ENCODE peak calls at places on chromosomes 1 and 21, in eight cellular contexts. D, Y, B, G, T, S, Q and J are unnamed samples.

GRCh38 chr1:59645893-59646292 is 168.9 kb upstream of the HOOK1 start:
- DNase-seq in S (no peak), T (no peak), Q (no peak), B (peak), Y (no peak), D (no peak), G (no peak), J (no peak)

GRCh38 chr21:45577806-45578801 is 35.9 kb upstream of the SLC19A1 start:
- DNase-seq in T (no peak), B (no peak), D (no peak), Q (no peak), Y (no peak), S (no peak), G (peak), J (no peak)

GRCh38 chr1:14733053-14733778 is 134.7 kb downstream of the KAZN start:
- DNase-seq in T (no peak), D (no peak), B (no peak), G (peak), Y (no peak), S (no peak), Q (no peak), J (no peak)

GRCh38 chr1:15523922-15524282 is at the start of gene CASP9:
- DNase-seq in T (no peak), Y (no peak), S (no peak), G (no peak), D (no peak), B (peak), Q (no peak), J (peak)

GRCh38 chr1:54270543-54270942 is 70.6 kb downstream of the MRPL37 start:
- DNase-seq in Y (no peak), B (no peak), T (no peak), G (no peak), Q (no peak), S (no peak), D (no peak), J (no peak)

GRCh38 chr1:73105755-73106154 is 823.4 kb upstream of the NEGR1 start:
- DNase-seq in B (no peak), S (no peak), Q (no peak), T (no peak), Y (no peak), G (no peak), D (no peak), J (no peak)

GRCh38 chr21:33931799-33932390 is 16.3 kb upstream of the ATP5PO start:
- DNase-seq in B (no peak), D (no peak), Y (no peak), Q (peak), G (no peak), T (no peak), S (no peak), J (no peak)

GRCh38 chr1:227362039-227362438 is 43.7 kb upstream of the CDC42BPA start:
- DNase-seq in B (peak), Y (no peak), T (no peak), Q (no peak), D (no peak), G (no peak), S (no peak), J (no peak)

GRCh38 chr21:17270234-17270633 is 242.6 kb upstream of the CXADR start:
- DNase-seq in T (peak), G (no peak), Y (peak), S (no peak), D (no peak), B (peak), Q (peak), J (peak)

DNA sequence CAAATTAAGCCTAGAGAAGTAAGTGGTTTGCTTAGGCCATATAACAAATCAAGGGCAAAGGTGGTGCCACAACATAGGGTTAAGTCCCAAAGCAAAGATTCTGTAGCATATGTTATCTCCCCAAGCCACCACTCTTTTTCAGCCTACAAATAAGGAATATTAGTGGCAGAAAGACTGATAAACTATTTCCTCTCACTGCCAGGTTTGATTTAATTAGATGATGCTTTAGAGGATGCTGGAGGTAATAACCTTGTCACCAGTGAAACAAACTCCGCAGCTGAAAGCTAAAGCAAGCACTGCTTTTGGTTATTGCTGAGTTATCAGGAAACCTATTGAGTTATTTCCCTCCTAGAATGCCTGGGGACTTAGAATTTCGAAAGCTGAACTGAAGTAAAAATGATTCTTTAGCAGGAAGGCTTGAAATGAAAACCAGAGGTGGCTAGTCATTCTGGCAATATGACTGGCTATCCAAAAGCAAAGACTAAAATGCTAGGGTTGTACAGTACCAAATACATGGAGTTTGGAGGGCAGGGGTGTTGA is 145.2 kb downstream of the SYT2 start:
- DNase-seq in D (no peak), G (no peak), B (no peak), S (no peak), T (no peak), Q (no peak), Y (no peak), J (no peak)
- TF ChIP-seq POLR2A in D (no peak), G (no peak), B (no peak), S (no peak), T (no peak), Q (no peak), Y (no peak), J (no peak)

GRCh38 chr1:26692793-26693490 is 2.9 kb upstream of the ARID1A start:
- DNase-seq in T (peak), B (peak), Q (peak), D (peak), G (peak), Y (peak), S (peak), J (peak)
- TF ChIP-seq POLR2A in T (peak), B (peak), Q (peak), D (no peak), G (no peak), Y (no peak), S (peak), J (no peak)

GRCh38 chr1:83692524-83693336 is 306.2 kb downstream of the TTLL7 start:
- DNase-seq in G (no peak), B (peak), Q (no peak), S (no peak), T (no peak), D (no peak), Y (peak), J (peak)
- TF ChIP-seq POLR2A in G (no peak), B (no peak), Q (no peak), S (no peak), T (no peak), D (no peak), Y (no peak), J (no peak)

GRCh38 chr1:114671939-114672275 is 2.1 kb upstream of the DENND2C start:
- DNase-seq in Q (no peak), Y (no peak), G (no peak), S (no peak), D (no peak), T (no peak), B (no peak), J (no peak)

GRCh38 chr1:114669562-114670082 is at the start of gene DENND2C:
- DNase-seq in Q (peak), D (no peak), Y (no peak), B (no peak), S (no peak), G (no peak), T (no peak), J (no peak)

GRCh38 chr1:114668784-114669561 is 876 bp downstream of the DENND2C start:
- DNase-seq in T (peak), Y (no peak), Q (peak), S (no peak), D (no peak), B (peak), G (no peak), J (no peak)

GRCh38 chr1:114671011-114671938 is 1.4 kb upstream of the DENND2C start:
- DNase-seq in B (peak), G (no peak), S (no peak), Q (no peak), T (no peak), D (no peak), Y (no peak), J (no peak)

DNA sequence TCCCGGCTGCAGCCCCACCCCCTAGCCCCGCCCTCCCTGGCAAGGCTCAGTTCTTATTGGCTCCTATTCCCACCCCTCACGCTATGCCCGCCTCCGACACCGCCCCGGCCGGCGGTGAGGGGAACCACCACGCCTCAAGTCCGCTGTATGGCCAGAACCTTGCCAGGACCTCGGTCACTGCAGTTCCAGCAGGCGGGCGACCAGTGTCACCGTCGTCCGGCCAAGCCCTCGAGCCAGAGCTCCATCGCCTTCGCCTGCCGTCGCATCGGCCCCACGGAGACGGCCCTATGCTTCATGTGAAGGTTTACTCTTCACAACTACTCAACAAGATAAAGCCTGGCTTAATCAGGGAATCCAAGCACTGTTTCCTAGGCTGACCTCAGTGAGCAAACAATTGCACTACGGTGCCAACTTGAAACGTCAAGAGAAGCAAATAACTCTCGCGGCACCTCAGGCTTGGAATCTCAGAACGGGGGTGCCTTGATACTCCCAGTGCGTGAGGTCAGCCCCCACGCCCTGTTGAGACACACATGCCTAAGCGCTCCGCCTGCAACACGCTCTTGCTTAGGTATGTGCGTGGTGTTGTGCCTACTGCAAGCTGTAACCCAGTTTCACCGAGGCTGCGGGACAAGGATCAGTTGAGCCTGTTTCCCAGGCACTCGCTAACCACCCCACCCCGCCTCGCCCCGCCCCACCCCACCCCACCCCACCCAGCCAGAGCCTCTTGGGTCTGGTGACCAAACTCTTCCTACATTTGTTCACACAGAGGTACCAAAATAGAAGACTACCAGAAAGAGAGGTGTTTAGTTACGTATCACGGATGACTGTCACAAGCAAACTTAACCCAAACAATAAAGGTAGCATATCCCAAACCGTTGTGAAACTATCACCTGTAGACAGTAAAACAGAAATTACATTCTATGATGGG is 498 bp upstream of the DENND2C start:
- DNase-seq in Y (peak), G (peak), Q (peak), B (peak), S (peak), T (peak), D (peak), J (peak)
- TF ChIP-seq POLR2A in Y (no peak), G (no peak), Q (no peak), B (peak), S (no peak), T (peak), D (no peak), J (no peak)

DNA sequence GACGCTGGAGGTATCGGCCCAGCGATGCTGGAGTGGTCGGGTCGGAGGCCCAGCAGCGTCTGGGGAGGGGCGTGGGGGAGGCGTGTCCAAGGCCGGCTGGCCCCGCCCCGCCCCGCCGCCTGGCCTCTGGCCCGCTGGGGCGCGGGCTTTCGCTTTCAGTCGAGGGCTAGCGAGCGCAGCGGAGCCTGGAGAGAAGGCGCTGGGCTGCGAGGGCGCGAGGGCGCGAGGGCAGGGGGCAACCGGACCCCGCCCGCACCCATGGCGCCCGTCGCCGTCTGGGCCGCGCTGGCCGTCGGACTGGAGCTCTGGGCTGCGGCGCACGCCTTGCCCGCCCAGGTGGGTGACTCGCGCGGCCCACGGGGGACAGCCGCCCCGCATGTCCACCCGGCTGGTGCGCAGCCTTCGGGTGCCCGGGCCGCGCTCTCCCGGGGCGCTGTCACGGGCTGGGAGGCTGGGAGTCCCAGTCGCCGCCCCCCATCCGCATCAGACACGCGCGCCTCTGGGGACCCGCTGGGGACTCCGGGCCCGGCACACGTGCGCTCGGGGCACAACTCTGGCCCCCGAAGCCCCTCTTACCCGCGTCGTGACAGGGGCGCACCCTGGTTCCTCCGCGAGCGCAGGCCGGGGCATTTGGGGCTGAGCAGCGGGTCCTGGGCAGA is at the start of gene TNFRSF1B:
- DNase-seq in Q (peak), Y (peak), B (peak), G (peak), D (no peak), T (peak), S (peak), J (no peak)
- TF ChIP-seq POLR2A in Q (no peak), Y (peak), B (peak), G (no peak), D (no peak), T (peak), S (peak), J (no peak)

GRCh38 chr21:22554690-22555316 is 1556.6 kb downstream of the NCAM2 start:
- DNase-seq in B (no peak), T (no peak), Q (no peak), G (no peak), Y (no peak), S (no peak), D (no peak), J (no peak)
- TF ChIP-seq POLR2A in B (no peak), T (no peak), Q (no peak), G (no peak), Y (no peak), S (no peak), D (no peak), J (no peak)